ENCODE peak calls at places on chromosomes 6 and 20, in four cellular contexts. H, Q, R and L are unnamed samples.

GRCh38 chr6:2959909-2960719 is 11.3 kb downstream of the SERPINB6 start:
- DNase-seq in R (no peak), Q (peak), H (no peak), L (no peak)

GRCh38 chr6:166313255-166314070 is 5.3 kb upstream of the PRR18 start:
- DNase-seq in Q (peak), H (peak), R (peak), L (no peak)

GRCh38 chr6:148593130-148593812 is 153.6 kb upstream of the UST start:
- DNase-seq in Q (no peak), R (no peak), H (no peak), L (no peak)

GRCh38 chr6:31970604-31971271 is 1.2 kb downstream of the DXO start:
- DNase-seq in Q (no peak), R (no peak), H (no peak), L (no peak)

GRCh38 chr6:37303091-37303620 is 45.2 kb upstream of the TMEM217 start:
- DNase-seq in Q (no peak), R (no peak), H (no peak), L (no peak)

GRCh38 chr6:78487401-78487800 is 379.9 kb upstream of the IRAK1BP1 start:
- DNase-seq in Q (no peak), R (no peak), H (no peak), L (no peak)

GRCh38 chr20:53412600-53413187 is 180.9 kb downstream of the ZNF217 start:
- DNase-seq in Q (no peak), H (no peak), R (no peak), L (no peak)

GRCh38 chr6:105280033-105280432 is 100.2 kb upstream of the POPDC3 start:
- DNase-seq in R (no peak), H (no peak), Q (no peak), L (no peak)

GRCh38 chr20:16942702-16943101 is 194.5 kb downstream of the OTOR start:
- DNase-seq in H (no peak), Q (no peak), R (no peak), L (no peak)

GRCh38 chr20:21804779-21805178 is 99.3 kb downstream of the PAX1 start:
- DNase-seq in Q (no peak), R (no peak), H (no peak), L (no peak)

GRCh38 chr20:13430346-13431002 is 208.3 kb downstream of the TASP1 start:
- DNase-seq in R (no peak), Q (peak), H (no peak), L (no peak)

GRCh38 chr6:139230421-139230840 is 61.4 kb downstream of the TXLNB start:
- DNase-seq in R (peak), H (no peak), Q (no peak), L (no peak)

GRCh38 chr6:127300411-127300810 is 33.7 kb downstream of the RNF146 start:
- DNase-seq in Q (no peak), R (peak), H (no peak), L (no peak)

GRCh38 chr6:23637296-23637695 is 488.7 kb upstream of the NRSN1 start:
- DNase-seq in R (no peak), H (no peak), Q (no peak), L (no peak)

GRCh38 chr20:35698298-35699126 is 640 bp downstream of the NFS1 start:
- DNase-seq in Q (peak), H (no peak), R (peak), L (no peak)

GRCh38 chr6:56329296-56330050 is 82.1 kb upstream of the COL21A1 start:
- DNase-seq in R (no peak), Q (no peak), H (no peak), L (no peak)

GRCh38 chr6:84526631-84527030 is 237.8 kb downstream of the TBX18 start:
- DNase-seq in Q (no peak), R (no peak), H (no peak), L (no peak)

GRCh38 chr20:33914871-33915270 is 78.8 kb upstream of the RALY start:
- DNase-seq in R (no peak), H (peak), Q (peak), L (no peak)

GRCh38 chr6:235763-236360 is 56.4 kb upstream of the DUSP22 start:
- DNase-seq in H (no peak), R (no peak), Q (no peak), L (no peak)

GRCh38 chr20:37803476-37804307 is 99.2 kb upstream of the VSTM2L start:
- DNase-seq in H (no peak), R (no peak), Q (no peak), L (no peak)

GRCh38 chr20:10474606-10475184 is 39.6 kb downstream of the SLX4IP start:
- DNase-seq in Q (no peak), R (no peak), H (no peak), L (no peak)

GRCh38 chr6:53795702-53796450 is 1.1 kb downstream of the LRRC1 start:
- DNase-seq in R (peak), H (no peak), Q (peak), L (peak)
- TF ChIP-seq CTCF in R (no peak), H (no peak), Q (no peak), L (no peak)

DNA sequence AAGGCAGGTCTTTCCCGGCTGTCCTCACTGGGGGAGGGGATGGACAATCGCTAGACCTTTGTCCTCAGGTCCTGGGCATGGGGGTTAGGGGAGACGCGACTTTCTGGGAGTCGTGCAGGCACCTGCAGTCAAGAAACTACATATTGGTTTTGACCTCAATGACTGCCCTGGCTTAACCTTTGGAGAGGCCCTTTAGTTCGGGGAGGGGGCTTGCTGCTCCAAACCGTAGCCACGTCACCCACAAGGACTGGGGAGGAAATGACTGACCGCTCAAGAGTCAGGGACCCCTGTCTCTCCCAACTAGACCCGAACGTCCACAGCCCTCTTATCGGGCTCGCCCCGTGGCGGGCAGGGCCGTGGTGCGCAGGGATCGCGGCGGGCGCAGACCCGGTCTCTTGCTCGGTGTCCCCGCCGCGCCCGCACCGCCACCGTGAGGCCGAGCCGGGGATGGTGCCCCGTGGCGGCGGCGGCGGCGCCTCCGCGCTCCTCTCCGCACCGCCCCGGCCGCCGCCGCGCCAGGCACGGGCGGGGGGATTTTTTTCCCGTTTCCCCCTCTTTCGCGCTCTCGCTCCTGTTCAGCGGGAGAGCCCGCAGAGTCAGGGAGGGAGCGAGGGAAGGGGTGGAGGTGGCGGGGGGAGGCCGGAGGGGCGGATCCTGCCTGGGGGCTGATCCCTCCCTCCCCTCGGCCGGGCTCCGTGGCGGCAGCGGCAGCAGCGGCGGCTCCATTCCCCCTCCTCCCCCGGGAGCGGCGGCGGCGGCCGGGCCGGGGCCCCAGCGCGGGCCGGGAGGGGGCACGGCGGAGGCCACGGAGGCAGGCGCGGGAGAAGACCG is at the start of gene BRPF3:
- DNase-seq in R (peak), H (peak), Q (peak), L (peak)
- TF ChIP-seq CTCF in R (peak), H (peak), Q (peak), L (no peak)

DNA sequence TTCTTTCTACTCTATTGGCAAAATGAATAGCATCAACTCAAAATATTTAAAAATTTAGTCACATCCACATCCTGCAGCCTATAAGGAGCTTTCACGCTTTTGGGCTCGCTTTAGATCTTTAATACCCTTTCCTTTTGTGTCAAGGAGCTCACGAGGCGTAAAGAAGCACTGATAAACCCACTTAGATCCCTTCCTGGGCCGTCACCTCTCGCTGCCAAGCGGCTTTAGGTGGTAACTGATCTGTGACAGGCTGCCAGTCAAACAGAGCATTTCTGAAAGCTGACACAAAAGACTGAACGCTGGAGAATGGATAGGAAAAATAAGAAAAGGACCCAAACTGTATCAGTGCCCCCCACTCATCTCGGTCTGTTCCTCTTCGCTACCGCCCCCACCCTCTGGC is 385.7 kb upstream of the MMS22L start:
- DNase-seq in Q (no peak), H (no peak), R (peak), L (no peak)
- TF ChIP-seq CTCF in Q (no peak), H (no peak), R (no peak), L (no peak)

GRCh38 chr6:160667854-160668481 is 3.9 kb upstream of the LPA start:
- DNase-seq in Q (peak), R (peak), H (peak), L (no peak)
- TF ChIP-seq CTCF in Q (peak), R (no peak), H (no peak), L (no peak)

DNA sequence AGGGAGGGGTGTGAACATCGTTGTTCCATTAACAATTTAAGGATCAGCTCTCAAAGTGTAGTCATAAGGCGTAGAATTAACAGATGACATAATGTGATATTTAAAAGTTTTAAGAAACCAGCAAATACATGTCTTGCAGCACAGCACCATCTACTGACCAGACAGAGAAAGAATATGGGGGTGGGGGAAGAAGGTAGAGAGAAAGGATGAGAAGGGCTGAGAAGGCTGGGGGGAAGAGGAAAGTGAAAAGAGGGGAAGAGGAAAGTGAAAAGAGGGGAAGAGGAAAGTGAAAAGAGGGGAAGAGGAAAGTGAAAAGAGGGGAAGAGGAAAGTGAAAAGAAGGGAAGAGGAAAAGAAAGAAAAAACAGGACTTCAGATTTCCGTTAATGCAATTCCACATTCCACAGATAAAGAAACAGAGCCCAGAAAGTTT is 80.9 kb downstream of the HAO1 start:
- DNase-seq in H (no peak), Q (peak), R (peak), L (no peak)
- TF ChIP-seq CTCF in H (no peak), Q (no peak), R (peak), L (peak)

GRCh38 chr6:91081452-91082067 is 494.7 kb upstream of the MAP3K7 start:
- DNase-seq in R (peak), H (no peak), Q (peak), L (no peak)
- TF ChIP-seq CTCF in R (peak), H (peak), Q (no peak), L (peak)